ENCODE peak calls at places on chromosomes 13 and 19, in nine cellular contexts. V, N, S, G, L, M, Z, T and O are unnamed samples.

GRCh38 chr19:49331616-49332055 is 3.6 kb upstream of the CD37 start:
- DNase-seq in N (peak), T (peak), Z (peak), M (peak), L (peak), G (no peak), S (peak), V (no peak), O (peak)

GRCh38 chr19:6055013-6055795 is 55.1 kb downstream of the RFX2 start:
- DNase-seq in L (no peak), G (no peak), T (peak), S (peak), M (no peak), Z (no peak), V (no peak), N (no peak), O (no peak)

GRCh38 chr13:79912403-79912802 is 428.5 kb downstream of the SPRY2 start:
- DNase-seq in Z (no peak), L (no peak), V (no peak), M (no peak), T (no peak), S (peak), N (no peak), G (no peak), O (no peak)

GRCh38 chr13:45870232-45870631 is 18.7 kb upstream of the SIAH3 start:
- DNase-seq in N (no peak), G (peak), S (no peak), V (no peak), L (no peak), T (no peak), M (no peak), Z (no peak), O (no peak)

GRCh38 chr13:27997904-27998522 is 9.5 kb upstream of the URAD start:
- DNase-seq in Z (peak), G (peak), L (peak), V (no peak), S (peak), T (peak), N (peak), M (peak), O (peak)

GRCh38 chr13:66560189-66560588 is 669.9 kb downstream of the PCDH9 start:
- DNase-seq in N (no peak), S (no peak), G (no peak), L (no peak), T (no peak), M (peak), Z (no peak), V (no peak), O (no peak)

GRCh38 chr13:45055902-45056648 is 64.2 kb upstream of the GTF2F2 start:
- DNase-seq in V (no peak), G (peak), M (peak), N (no peak), T (no peak), Z (no peak), S (peak), L (peak), O (peak)

GRCh38 chr19:7161292-7161691 is 91.8 kb downstream of the ZNF557 start:
- DNase-seq in Z (no peak), N (no peak), S (no peak), L (no peak), M (no peak), T (no peak), V (no peak), G (no peak), O (no peak)

GRCh38 chr13:96617528-96617927 is 376.7 kb downstream of the OXGR1 start:
- DNase-seq in G (no peak), L (no peak), M (no peak), Z (no peak), T (no peak), V (no peak), N (no peak), S (no peak), O (no peak)

GRCh38 chr19:47761566-47761965 is 16.2 kb downstream of the NOP53 start:
- DNase-seq in M (no peak), G (no peak), S (no peak), Z (no peak), V (no peak), L (no peak), T (no peak), N (no peak), O (no peak)

GRCh38 chr13:105184221-105184620 is 1351.2 kb downstream of the EFNB2 start:
- DNase-seq in Z (no peak), N (no peak), T (no peak), S (no peak), G (no peak), L (no peak), M (no peak), V (no peak), O (no peak)

GRCh38 chr13:51928231-51928630 is 66.5 kb downstream of the CCDC70 start:
- DNase-seq in T (peak), M (no peak), L (peak), G (peak), Z (no peak), S (no peak), V (no peak), N (no peak), O (no peak)

GRCh38 chr19:17788632-17789031 is 6.3 kb upstream of the B3GNT3 start:
- DNase-seq in G (no peak), V (no peak), T (no peak), M (no peak), L (no peak), N (no peak), S (no peak), Z (no peak), O (no peak)

GRCh38 chr19:54159352-54160181 is at the start of gene LENG1:
- DNase-seq in V (peak), S (peak), L (peak), G (peak), Z (peak), M (peak), T (peak), N (peak), O (peak)

GRCh38 chr13:49292742-49293498 is 45.2 kb downstream of the CDADC1 start:
- DNase-seq in S (peak), G (peak), T (no peak), M (peak), Z (peak), L (peak), V (peak), N (peak), O (peak)

GRCh38 chr19:47499863-47500830 is 14.7 kb downstream of the NAPA start:
- DNase-seq in Z (no peak), L (no peak), N (peak), S (no peak), V (no peak), M (no peak), T (no peak), G (no peak), O (no peak)

GRCh38 chr19:55261671-55262126 is 2.9 kb upstream of the PPP6R1 start:
- DNase-seq in L (no peak), N (no peak), T (no peak), S (no peak), G (no peak), V (no peak), Z (no peak), M (no peak), O (no peak)

GRCh38 chr19:35959968-35960320 is 23.8 kb downstream of the LRFN3 start:
- DNase-seq in N (no peak), V (no peak), Z (no peak), L (no peak), G (no peak), S (no peak), T (no peak), M (no peak), O (no peak)

GRCh38 chr19:35959040-35959967 is 23.1 kb downstream of the LRFN3 start:
- DNase-seq in S (no peak), N (peak), M (no peak), G (no peak), L (no peak), T (no peak), V (no peak), Z (peak), O (peak)

GRCh38 chr19:35960432-35960972 is 24.3 kb downstream of the LRFN3 start:
- DNase-seq in T (no peak), M (no peak), L (no peak), G (no peak), S (no peak), N (no peak), Z (no peak), V (no peak), O (no peak)

GRCh38 chr19:35955881-35956634 is 19.9 kb downstream of the LRFN3 start:
- DNase-seq in N (no peak), G (no peak), L (no peak), Z (no peak), M (no peak), S (no peak), V (no peak), T (no peak), O (no peak)

GRCh38 chr19:35958660-35959039 is 22.5 kb downstream of the LRFN3 start:
- DNase-seq in T (no peak), M (no peak), Z (no peak), V (no peak), N (no peak), G (no peak), S (no peak), L (no peak), O (no peak)
- H3K4me3 ChIP-seq in T (no peak), M (no peak), Z (no peak), V (peak), N (peak), G (no peak), S (no peak), L (no peak), O (no peak)

GRCh38 chr19:11094520-11094894 is 5.2 kb downstream of the LDLR start:
- DNase-seq in L (no peak), M (no peak), V (no peak), T (no peak), N (no peak), Z (no peak), G (no peak), S (no peak), O (no peak)

GRCh38 chr19:11089254-11090013 is at the start of gene LDLR:
- DNase-seq in L (peak), M (peak), G (peak), V (peak), T (peak), S (peak), N (peak), Z (peak), O (peak)

GRCh38 chr19:11090264-11091032 is 1.2 kb downstream of the LDLR start:
- DNase-seq in V (peak), N (peak), Z (peak), S (peak), M (peak), L (peak), G (peak), T (peak), O (peak)

GRCh38 chr19:11091343-11092153 is 2.3 kb downstream of the LDLR start:
- DNase-seq in M (peak), S (peak), Z (peak), G (peak), L (peak), N (peak), V (peak), T (peak), O (peak)

DNA sequence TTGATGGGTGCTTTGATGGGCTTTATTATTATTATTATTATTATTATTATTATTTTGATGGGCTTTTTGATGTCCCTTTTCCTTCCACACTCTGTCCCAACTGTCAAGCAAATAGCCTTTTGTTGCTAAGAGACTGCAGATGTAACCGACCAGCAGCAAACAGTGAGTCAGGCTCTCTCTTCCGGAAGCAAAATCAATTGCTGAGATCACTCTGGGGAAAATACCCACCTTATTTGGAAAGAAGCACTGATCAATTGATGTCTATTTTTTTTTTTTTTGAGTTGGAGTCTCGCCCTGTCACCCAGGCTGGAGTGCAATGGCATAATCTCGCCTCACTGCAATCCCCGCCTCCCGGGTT is 2.9 kb downstream of the LDLR start:
- DNase-seq in G (no peak), Z (no peak), N (no peak), M (peak), S (peak), L (peak), T (no peak), V (no peak), O (no peak)
- H3K4me3 ChIP-seq in G (peak), Z (peak), N (peak), M (peak), S (peak), L (peak), T (no peak), V (peak), O (peak)

GRCh38 chr19:46409146-46409545 is 4.2 kb downstream of the CCDC8 start:
- DNase-seq in Z (peak), M (no peak), V (no peak), L (no peak), G (no peak), T (no peak), N (no peak), S (no peak), O (no peak)

GRCh38 chr19:46411088-46412033 is 2.0 kb downstream of the CCDC8 start:
- DNase-seq in G (no peak), Z (peak), V (no peak), L (no peak), S (no peak), N (no peak), M (no peak), T (no peak), O (no peak)

GRCh38 chr19:46412034-46412982 is 1.1 kb downstream of the CCDC8 start:
- DNase-seq in N (no peak), S (no peak), V (no peak), G (no peak), L (no peak), T (no peak), Z (peak), M (no peak), O (no peak)

GRCh38 chr19:46408611-46409039 is 4.7 kb downstream of the CCDC8 start:
- DNase-seq in S (peak), M (peak), G (peak), L (no peak), N (peak), Z (peak), V (peak), T (no peak), O (no peak)

GRCh38 chr19:46410205-46411087 is 2.9 kb downstream of the CCDC8 start:
- DNase-seq in M (no peak), N (no peak), G (no peak), S (no peak), V (no peak), T (no peak), L (no peak), Z (no peak), O (no peak)
- H3K4me3 ChIP-seq in M (peak), N (no peak), G (peak), S (no peak), V (peak), T (no peak), L (no peak), Z (no peak), O (no peak)

DNA sequence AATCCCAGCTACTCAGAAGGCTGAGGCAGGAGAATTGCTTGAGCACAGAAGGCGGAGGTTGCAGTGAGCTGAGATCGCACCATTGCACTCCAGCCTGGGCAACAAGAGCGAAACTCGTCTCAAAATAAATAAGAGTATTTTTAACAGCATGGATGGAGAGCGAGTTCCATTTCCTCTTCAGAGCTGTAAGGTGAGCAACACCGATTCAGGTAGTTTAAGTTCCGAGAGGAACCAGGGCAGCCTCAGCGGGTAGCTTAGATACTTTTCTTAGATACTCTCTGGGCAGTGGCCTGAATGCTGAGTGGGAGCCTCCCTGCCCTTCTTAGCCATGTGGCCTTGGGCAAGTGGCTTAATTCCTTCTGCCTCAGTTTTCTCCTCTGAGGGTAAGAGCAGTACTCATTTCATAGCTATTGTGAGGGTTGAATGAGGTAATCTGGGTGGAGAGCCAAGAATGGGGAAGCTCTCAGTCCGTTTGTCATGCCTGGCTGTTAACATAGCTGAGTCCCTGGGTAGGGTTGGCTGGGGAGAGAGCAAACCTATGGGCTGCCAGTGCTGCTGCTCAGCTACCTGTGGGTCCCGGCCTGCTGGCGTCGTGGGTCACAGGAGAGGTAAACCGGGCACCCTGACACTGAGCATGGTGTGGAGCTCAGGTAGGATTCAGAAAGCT is 4.1 kb downstream of the ATP11A start:
- DNase-seq in M (peak), T (peak), G (peak), N (peak), V (no peak), S (peak), Z (no peak), L (peak), O (peak)
- H3K4me3 ChIP-seq in M (no peak), T (no peak), G (no peak), N (no peak), V (no peak), S (no peak), Z (no peak), L (no peak), O (no peak)

DNA sequence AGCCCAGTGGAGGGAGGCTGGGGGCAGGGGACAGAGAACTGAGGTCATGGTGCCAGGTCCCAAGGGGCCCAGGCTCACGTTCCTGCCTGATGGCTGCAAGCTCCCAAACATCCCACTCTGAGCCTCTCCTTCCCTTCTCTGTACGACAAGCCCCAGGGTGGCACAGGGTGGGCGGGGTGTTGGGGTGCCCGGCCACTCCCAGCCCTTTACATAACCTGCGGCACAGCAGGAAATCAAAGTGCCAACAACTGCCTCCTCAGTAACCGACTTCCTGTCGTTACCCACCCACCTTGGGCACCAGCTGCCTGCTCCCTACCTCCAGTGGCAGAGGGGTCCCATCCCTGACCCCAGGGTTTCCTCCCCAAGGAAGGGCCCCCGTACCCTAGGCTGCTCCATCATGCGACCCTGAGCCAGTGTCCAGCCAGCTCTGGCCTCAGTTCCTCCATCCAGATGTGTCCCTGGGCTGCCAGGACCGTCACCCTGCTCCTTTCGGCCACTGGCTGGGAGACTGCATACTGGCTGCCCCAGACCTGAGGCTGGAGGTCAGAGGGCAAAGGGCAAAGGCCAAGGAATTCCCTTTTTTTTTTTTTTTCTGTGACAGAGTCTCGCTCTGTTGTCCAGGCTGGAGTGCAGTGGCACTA is 27.7 kb upstream of the NFIC start:
- DNase-seq in V (no peak), M (no peak), N (peak), T (peak), S (no peak), Z (no peak), L (no peak), G (no peak), O (no peak)
- H3K4me3 ChIP-seq in V (no peak), M (no peak), N (no peak), T (no peak), S (no peak), Z (no peak), L (no peak), G (no peak), O (no peak)

GRCh38 chr13:26557051-26557392 is 461 bp upstream of the WASF3 start:
- DNase-seq in T (no peak), M (no peak), S (no peak), G (no peak), V (no peak), Z (no peak), L (no peak), N (no peak), O (no peak)
- H3K4me3 ChIP-seq in T (no peak), M (peak), S (peak), G (peak), V (peak), Z (peak), L (peak), N (peak), O (peak)